ENCODE peak calls at places on chromosomes 1 and 21, in five cellular contexts. W is cardiac muscle cell, G is kidney, T is upper lobe of left lung, B is PC-3. Z is an unnamed sample.

GRCh38 chr1:168135116-168135981 is 1.4 kb downstream of the GPR161 start:
- DNase-seq in W (no peak), G (no peak), T (no peak), B (peak; percentile 33), Z (peak; percentile 41)

GRCh38 chr1:183310753-183311465 is 107.3 kb downstream of the NMNAT2 start:
- DNase-seq in W (no peak), G (no peak), T (no peak), B (no peak), Z (no peak)

GRCh38 chr1:14543191-14543849 is 55.2 kb upstream of the KAZN start:
- DNase-seq in W (no peak), G (no peak), T (no peak), B (peak; percentile 61), Z (peak; percentile 12)

GRCh38 chr1:84834419-84835064 is 58.5 kb downstream of the LPAR3 start:
- DNase-seq in W (no peak), G (no peak), T (no peak), B (peak; percentile 95), Z (peak; percentile 80)

GRCh38 chr1:23478896-23479790 is 4.8 kb downstream of the ASAP3 start:
- DNase-seq in W (peak; percentile 88), G (peak; percentile 92), T (no peak), B (peak; percentile 50), Z (no peak)

GRCh38 chr1:85576642-85577420 is 3.7 kb upstream of the CCN1 start:
- DNase-seq in W (peak; percentile 91), G (peak; percentile 96), T (peak; percentile 98), B (peak; percentile 88), Z (peak; percentile 58)

GRCh38 chr1:203796223-203796747 is 862 bp downstream of the ZBED6 start:
- DNase-seq in W (peak; percentile 55), G (no peak), T (no peak), B (peak; percentile 52), Z (no peak)

GRCh38 chr1:29644812-29645211 is 408.5 kb downstream of the PTPRU start:
- DNase-seq in W (no peak), G (no peak), T (no peak), B (no peak), Z (no peak)

GRCh38 chr1:25692560-25692959 is 76.0 kb downstream of the MAN1C1 start:
- DNase-seq in W (peak; percentile 46), G (no peak), T (no peak), B (no peak), Z (no peak)

GRCh38 chr1:52139817-52140540 is 1.9 kb upstream of the ZFYVE9 start:
- DNase-seq in W (no peak), G (no peak), T (no peak), B (peak; percentile 68), Z (peak; percentile 92)

GRCh38 chr1:99602404-99602969 is 43.4 kb upstream of the PALMD start:
- DNase-seq in W (no peak), G (no peak), T (no peak), B (no peak), Z (no peak)
- H3K27ac ChIP-seq in W (no peak overlapping the region), G (no peak overlapping the region), T (no peak overlapping the region), B (no peak overlapping the region), Z (no peak overlapping the region)

GRCh38 chr1:41816061-41816460 is 102.7 kb downstream of the HIVEP3 start:
- DNase-seq in W (no peak), G (no peak), T (no peak), B (no peak), Z (no peak)

GRCh38 chr1:41811051-41811795 is 107.5 kb downstream of the HIVEP3 start:
- DNase-seq in W (no peak), G (no peak), T (no peak), B (peak; percentile 25), Z (no peak)

GRCh38 chr1:41813220-41813619 is 105.5 kb downstream of the HIVEP3 start:
- DNase-seq in W (no peak), G (no peak), T (no peak), B (no peak), Z (no peak)

GRCh38 chr1:41811978-41812852 is 106.5 kb downstream of the HIVEP3 start:
- DNase-seq in W (peak; percentile 68), G (no peak), T (no peak), B (peak; percentile 85), Z (peak; percentile 56)

DNA sequence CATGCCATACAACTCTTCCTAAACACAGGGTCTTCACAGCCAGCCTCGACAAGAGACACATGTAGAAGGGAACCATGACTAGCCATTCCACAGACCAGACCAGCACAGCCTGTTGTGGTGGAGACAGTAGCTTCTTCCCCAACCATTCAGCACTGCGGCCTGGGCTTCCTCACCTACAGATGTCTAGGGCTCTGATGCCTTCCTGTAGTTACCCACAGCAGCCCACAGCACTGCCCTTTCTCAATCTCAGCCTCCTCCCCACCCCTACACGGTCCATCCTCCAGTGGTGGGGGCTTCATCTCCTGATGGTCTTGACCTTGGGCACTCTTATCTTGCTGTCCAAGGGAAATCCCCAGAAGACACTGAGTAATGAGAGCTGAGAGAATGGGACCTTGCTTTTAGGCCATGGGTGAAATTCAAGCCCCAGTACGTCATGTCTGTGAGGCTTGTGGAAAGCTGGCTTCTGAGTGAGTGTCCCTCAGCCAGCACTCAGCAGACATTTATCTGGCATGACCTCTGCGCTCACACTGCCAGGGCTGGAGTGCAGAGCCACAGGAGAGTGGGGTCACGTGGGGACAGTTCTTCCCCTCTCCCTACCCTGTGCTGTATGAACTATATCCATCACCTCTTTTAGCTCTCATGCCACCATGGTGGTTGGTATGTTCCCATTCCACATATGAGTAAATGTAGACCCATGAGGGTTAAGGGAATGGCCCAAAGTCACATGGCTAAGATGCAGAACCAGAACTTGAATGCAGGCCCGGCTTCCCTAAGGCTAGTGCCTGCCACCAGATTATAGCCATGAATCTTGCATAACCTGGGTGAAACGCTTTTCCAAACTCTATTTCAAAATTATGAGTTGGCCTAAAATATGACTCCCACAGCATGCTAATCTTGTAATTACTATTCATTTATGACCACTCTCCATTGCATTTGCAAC is 104.7 kb downstream of the HIVEP3 start:
- DNase-seq in W (no peak), G (no peak), T (no peak), B (no peak), Z (no peak)
- H3K4me1 ChIP-seq in W (no peaks in the 10 kb centered on the region), G (no peaks in the 10 kb centered on the region), T (peaks cover 15% of the 10 kb centered on the region), B (peaks cover 17% of the 10 kb centered on the region), Z (peaks cover 6% of the 10 kb centered on the region)

GRCh38 chr21:42435833-42436232 is 32.1 kb downstream of the UBASH3A start:
- DNase-seq in W (no peak), G (no peak), T (no peak), B (no peak), Z (no peak)
- TF ChIP-seq CTCF in W (no peak), G (no peak), T (no peak), B (no peak), Z (no peak)

DNA sequence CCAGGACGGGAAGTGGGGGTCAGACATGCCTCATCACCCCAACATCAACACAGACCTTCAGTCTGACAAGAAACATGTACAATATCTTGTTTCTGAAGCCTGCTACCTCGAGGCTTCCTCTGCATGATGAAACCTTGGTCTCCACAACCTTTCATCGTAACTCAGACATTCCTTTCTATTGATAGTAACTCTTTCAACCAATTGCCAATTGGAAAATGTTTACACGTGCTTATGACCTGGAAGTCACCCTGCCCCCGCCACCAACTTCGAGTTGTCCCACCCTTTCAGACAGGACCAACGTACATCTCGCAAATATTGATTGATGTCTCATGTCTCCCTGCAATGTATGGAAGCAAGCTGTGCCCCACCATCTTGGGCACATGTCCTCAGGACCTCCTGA is 159.5 kb downstream of the ETS2 start:
- DNase-seq in W (peak; percentile 46), G (no peak), T (no peak), B (no peak), Z (peak; percentile 23)
- H3K27ac ChIP-seq in W (peak overlapping the region; percentile 79), G (no peak overlapping the region), T (peak overlapping the region; percentile 12), B (no peak overlapping the region), Z (no peak overlapping the region)

GRCh38 chr1:179178965-179179364 is 50.5 kb downstream of the ABL2 start:
- DNase-seq in W (no peak), G (no peak), T (no peak), B (peak; percentile 56), Z (peak; percentile 56)
- H3K4me1 ChIP-seq in W (peaks cover 9% of the 10 kb centered on the region), G (peaks cover 4% of the 10 kb centered on the region), T (no peaks in the 10 kb centered on the region), B (peaks cover 9% of the 10 kb centered on the region), Z (peaks cover 21% of the 10 kb centered on the region)

GRCh38 chr1:223123238-223123976 is 19.6 kb downstream of the TLR5 start:
- DNase-seq in W (peak; percentile 82), G (no peak), T (peak; percentile 55), B (peak; percentile 83), Z (no peak)
- TF ChIP-seq CTCF in W (peak; percentile 96), G (peak; percentile 79), T (peak; percentile 78), B (peak; percentile 98), Z (peak; percentile 90)